ENCODE peak calls at places on chromosomes 11 and 22, in nine cellular contexts. J is HCT116, C is esophagus muscularis mucosa, B is transverse colon, Y is spleen, P is prostate gland, L is K562, U is H1, N is GM12878. W is an unnamed sample.

GRCh38 chr11:122362381-122362780 is 246.4 kb upstream of the BLID start:
- DNase-seq in J (no peak), C (no peak), B (no peak), Y (no peak), P (no peak), L (no peak), U (no peak), N (no peak), W (no peak)

GRCh38 chr22:41504397-41504796 is 35.5 kb downstream of the ACO2 start:
- DNase-seq in J (no peak), C (no peak), B (no peak), Y (no peak), P (no peak), L (no peak), U (no peak), N (no peak), W (no peak)

GRCh38 chr11:24748261-24748660 is 251.4 kb downstream of the LUZP2 start:
- DNase-seq in J (no peak), C (no peak), B (no peak), Y (no peak), P (no peak), L (no peak), U (no peak), N (no peak), W (no peak)

GRCh38 chr11:72599325-72600117 is 74.7 kb downstream of the PDE2A start:
- DNase-seq in J (no peak), C (no peak), B (no peak), Y (no peak), P (no peak), L (no peak), U (no peak), N (no peak), W (no peak)

GRCh38 chr11:35214792-35215193 is 75.8 kb downstream of the CD44 start:
- DNase-seq in J (peak), C (no peak), B (no peak), Y (no peak), P (no peak), L (no peak), U (peak), N (no peak), W (peak)

GRCh38 chr11:128451651-128452470 is 135.5 kb downstream of the ETS1 start:
- DNase-seq in J (no peak), C (no peak), B (peak), Y (peak), P (no peak), L (no peak), U (no peak), N (no peak), W (peak)

GRCh38 chr11:35418282-35418846 is 994 bp downstream of the SLC1A2 start:
- DNase-seq in J (no peak), C (no peak), B (no peak), Y (no peak), P (no peak), L (no peak), U (no peak), N (no peak), W (peak)

GRCh38 chr11:23765862-23766261 is 731.0 kb upstream of the LUZP2 start:
- DNase-seq in J (no peak), C (no peak), B (no peak), Y (no peak), P (no peak), L (no peak), U (no peak), N (no peak), W (no peak)

GRCh38 chr22:47056776-47057470 is 294.5 kb downstream of the TBC1D22A start:
- DNase-seq in J (no peak), C (no peak), B (no peak), Y (peak), P (no peak), L (no peak), U (no peak), N (no peak), W (peak)

GRCh38 chr11:6298605-6299004 is 21.7 kb downstream of the CAVIN3 start:
- DNase-seq in J (peak), C (no peak), B (peak), Y (no peak), P (no peak), L (peak), U (no peak), N (no peak), W (peak)

GRCh38 chr11:119741369-119742262 is 12.6 kb upstream of the NECTIN1 start:
- DNase-seq in J (no peak), C (no peak), B (peak), Y (peak), P (no peak), L (peak), U (no peak), N (no peak), W (peak)

GRCh38 chr11:72287293-72287692 is 43.3 kb upstream of the PHOX2A start:
- DNase-seq in J (no peak), C (peak), B (no peak), Y (no peak), P (no peak), L (no peak), U (no peak), N (no peak), W (no peak)

GRCh38 chr22:17845790-17846189 is 71.5 kb upstream of the BID start:
- DNase-seq in J (no peak), C (no peak), B (no peak), Y (no peak), P (no peak), L (no peak), U (no peak), N (no peak), W (no peak)

GRCh38 chr11:126268361-126268707 is 361 bp downstream of the SRPRA start:
- DNase-seq in J (no peak), C (no peak), B (no peak), Y (no peak), P (no peak), L (no peak), U (no peak), N (no peak), W (no peak)

GRCh38 chr11:131591051-131591461 is 220.6 kb downstream of the NTM start:
- DNase-seq in J (no peak), C (no peak), B (no peak), Y (no peak), P (no peak), L (no peak), U (no peak), N (no peak), W (no peak)

GRCh38 chr11:40537734-40538133 is 921.7 kb downstream of the LRRC4C start:
- DNase-seq in J (no peak), C (no peak), B (no peak), Y (no peak), P (no peak), L (no peak), U (no peak), N (no peak), W (no peak)

GRCh38 chr11:19338375-19338774 is 97.6 kb upstream of the E2F8 start:
- DNase-seq in J (no peak), C (no peak), B (no peak), Y (no peak), P (no peak), L (no peak), U (no peak), N (no peak), W (no peak)
- TF ChIP-seq POLR2A in J (no peak), C (no peak), B (no peak), Y (no peak), P (no peak), L (no peak), U (no peak), N (no peak), W (no peak)

DNA sequence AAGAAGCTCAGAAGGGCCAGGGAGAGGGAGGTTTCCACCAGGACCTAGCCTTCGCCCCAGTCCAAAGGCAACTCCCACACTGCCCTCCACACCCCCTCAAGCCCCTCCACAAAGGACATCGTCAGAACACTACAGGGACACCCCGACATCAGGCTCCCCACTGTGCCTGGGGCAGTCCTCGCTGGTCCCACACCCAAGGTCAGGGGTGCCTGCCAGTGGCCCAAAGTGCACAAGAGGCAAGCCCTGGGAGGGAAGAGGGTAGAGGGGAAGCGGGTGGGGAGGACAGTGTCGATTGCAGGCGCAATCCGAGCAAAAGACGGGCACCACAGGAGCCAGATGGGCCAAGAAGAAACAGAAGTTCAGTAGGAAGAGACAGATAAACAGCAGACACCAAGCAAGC is 35.6 kb upstream of the JAM3 start:
- DNase-seq in J (no peak), C (no peak), B (no peak), Y (no peak), P (no peak), L (no peak), U (no peak), N (no peak), W (no peak)
- TF ChIP-seq POLR2AphosphoS5 in J (no peak), C (no peak), B (no peak), Y (no peak), P (no peak), L (no peak), U (no peak), N (no peak), W (no peak)

GRCh38 chr11:107858217-107859070 is at the start of gene SLC35F2:
- DNase-seq in J (peak), C (no peak), B (peak), Y (peak), P (peak), L (peak), U (peak), N (peak), W (peak)

GRCh38 chr11:107857550-107858216 is 904 bp downstream of the SLC35F2 start:
- DNase-seq in J (no peak), C (no peak), B (no peak), Y (no peak), P (no peak), L (peak), U (no peak), N (no peak), W (no peak)

GRCh38 chr11:107859459-107860239 is 1.1 kb upstream of the SLC35F2 start:
- DNase-seq in J (peak), C (no peak), B (peak), Y (peak), P (peak), L (peak), U (no peak), N (peak), W (peak)

GRCh38 chr11:107856180-107856980 is 2.2 kb downstream of the SLC35F2 start:
- DNase-seq in J (peak), C (no peak), B (peak), Y (no peak), P (no peak), L (peak), U (no peak), N (no peak), W (no peak)

DNA sequence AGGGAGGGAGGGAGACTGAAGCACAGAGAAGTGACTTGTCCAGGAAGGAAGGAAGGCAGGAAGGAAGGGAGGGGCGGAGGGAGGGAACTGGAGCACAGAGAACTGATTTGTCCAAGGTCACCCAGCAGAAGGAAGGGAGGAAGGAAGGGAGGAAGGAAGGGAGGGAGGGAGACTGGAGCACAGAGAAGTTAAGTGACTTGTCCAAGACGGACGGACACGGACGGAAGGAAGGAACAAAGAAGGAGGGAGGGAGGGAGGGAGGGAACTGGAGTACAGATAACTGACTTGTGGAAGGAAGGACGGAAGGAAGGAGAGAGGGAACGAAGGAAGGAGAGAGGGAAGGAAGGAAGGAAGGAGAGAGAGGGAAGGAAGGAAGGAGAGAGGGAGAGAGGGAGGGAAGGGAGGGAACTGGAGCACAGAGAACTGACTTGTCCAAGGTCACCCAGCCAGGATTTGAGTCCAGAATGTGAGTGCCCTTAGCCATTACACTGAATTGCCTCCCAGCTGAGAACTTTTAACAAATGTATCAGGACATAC is 1.5 kb downstream of the SLC35F2 start:
- DNase-seq in J (peak), C (no peak), B (peak), Y (no peak), P (no peak), L (peak), U (no peak), N (no peak), W (no peak)
- H3K4me3 ChIP-seq in J (peak), C (no peak), B (no peak), Y (no peak), P (peak), L (peak), U (peak), N (peak), W (no peak)

DNA sequence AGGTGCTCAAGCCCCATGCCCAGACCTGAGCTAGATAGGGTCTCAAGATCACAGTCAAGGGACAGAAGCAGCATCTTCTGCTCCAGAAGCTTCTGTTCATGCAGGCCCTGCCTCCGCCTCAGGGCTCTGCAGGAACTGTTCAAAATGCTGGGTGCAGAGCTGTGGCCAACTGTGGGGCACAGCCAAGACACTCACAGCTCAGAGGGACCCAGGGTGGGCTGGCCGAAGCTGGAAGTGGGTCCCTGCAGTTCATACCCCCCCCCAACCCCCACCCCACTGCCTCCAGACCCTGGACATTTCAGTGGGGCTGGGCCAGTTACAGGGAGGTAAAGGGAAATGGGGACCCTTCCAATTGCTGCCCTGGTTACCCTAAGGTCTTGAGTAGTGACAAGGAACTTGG is 129.0 kb downstream of the CRYBB2 start:
- DNase-seq in J (no peak), C (no peak), B (no peak), Y (no peak), P (no peak), L (no peak), U (no peak), N (no peak), W (peak)
- TF ChIP-seq POLR2A in J (no peak), C (no peak), B (no peak), Y (no peak), P (no peak), L (no peak), U (no peak), N (no peak), W (no peak)

GRCh38 chr22:46013460-46014416 is 36.8 kb upstream of the WNT7B start:
- DNase-seq in J (peak), C (peak), B (peak), Y (peak), P (peak), L (peak), U (peak), N (no peak), W (peak)
- TF ChIP-seq POLR2AphosphoS5 in J (peak), C (peak), B (peak), Y (peak), P (peak), L (no peak), U (no peak), N (peak), W (peak)

DNA sequence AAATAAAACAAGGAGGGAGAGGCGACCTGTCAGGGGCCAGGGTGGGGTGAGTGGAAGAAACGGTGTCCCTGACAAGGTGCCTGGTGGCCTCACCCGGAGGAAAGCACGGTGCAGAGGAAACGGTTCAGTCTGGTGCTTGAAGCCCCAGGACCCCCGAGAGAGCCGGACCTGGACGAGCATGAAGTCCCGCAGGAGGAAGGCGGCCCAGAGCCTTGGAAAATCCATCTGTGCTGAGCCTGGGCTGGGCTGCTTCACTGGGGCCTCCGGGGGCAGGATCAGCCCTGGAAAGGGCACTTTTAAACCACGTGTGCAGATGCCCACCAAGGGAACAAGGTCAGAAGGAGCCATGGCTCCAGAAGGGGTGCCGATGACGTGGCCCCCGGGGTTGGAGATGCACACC is 467.3 kb downstream of the OPCML start:
- DNase-seq in J (no peak), C (no peak), B (no peak), Y (no peak), P (no peak), L (no peak), U (no peak), N (no peak), W (no peak)
- H3K4me3 ChIP-seq in J (no peak), C (peak), B (no peak), Y (no peak), P (no peak), L (no peak), U (peak), N (no peak), W (no peak)

GRCh38 chr11:118074785-118075184 is 2.1 kb upstream of the TMPRSS4 start:
- DNase-seq in J (no peak), C (no peak), B (peak), Y (no peak), P (peak), L (no peak), U (no peak), N (no peak), W (no peak)

GRCh38 chr11:118078972-118079411 is 2.1 kb downstream of the TMPRSS4 start:
- DNase-seq in J (no peak), C (no peak), B (peak), Y (no peak), P (no peak), L (no peak), U (no peak), N (no peak), W (no peak)

GRCh38 chr11:118079507-118079906 is 2.6 kb downstream of the TMPRSS4 start:
- DNase-seq in J (no peak), C (no peak), B (peak), Y (no peak), P (no peak), L (no peak), U (no peak), N (no peak), W (no peak)

GRCh38 chr11:118074091-118074685 is 2.7 kb upstream of the TMPRSS4 start:
- DNase-seq in J (no peak), C (no peak), B (no peak), Y (no peak), P (no peak), L (peak), U (no peak), N (no peak), W (no peak)

GRCh38 chr11:118076754-118077281 is at the start of gene TMPRSS4:
- DNase-seq in J (peak), C (no peak), B (peak), Y (no peak), P (peak), L (no peak), U (no peak), N (no peak), W (peak)
- TF ChIP-seq POLR2A in J (no peak), C (no peak), B (peak), Y (no peak), P (peak), L (no peak), U (no peak), N (no peak), W (no peak)

GRCh38 chr11:117171007-117171647 is 7.4 kb upstream of the SIDT2 start:
- DNase-seq in J (no peak), C (no peak), B (no peak), Y (no peak), P (no peak), L (no peak), U (no peak), N (no peak), W (no peak)
- TF ChIP-seq POLR2AphosphoS5 in J (no peak), C (no peak), B (no peak), Y (no peak), P (no peak), L (no peak), U (no peak), N (no peak), W (no peak)

GRCh38 chr22:43002198-43002577 is 12.8 kb downstream of the PACSIN2 start:
- DNase-seq in J (no peak), C (no peak), B (no peak), Y (no peak), P (no peak), L (no peak), U (no peak), N (no peak), W (no peak)
- H3K4me3 ChIP-seq in J (no peak), C (no peak), B (no peak), Y (no peak), P (no peak), L (no peak), U (no peak), N (peak), W (no peak)

GRCh38 chr11:133956650-133957633 is at the start of gene IGSF9B:
- DNase-seq in J (peak), C (no peak), B (peak), Y (peak), P (peak), L (no peak), U (peak), N (peak), W (peak)
- TF ChIP-seq POLR2A in J (peak), C (no peak), B (no peak), Y (no peak), P (peak), L (no peak), U (peak), N (no peak), W (no peak)

W was measured in upper lobe of left lung.